ENCODE peak calls at places on chromosomes 2 and 18, in five cellular contexts. I, M, H, F and B are unnamed samples.

GRCh38 chr2:119702918-119703401 is 24.0 kb downstream of the TMEM177 start:
- DNase-seq in I (peak; percentile 77), M (peak; percentile 43), H (peak; percentile 83), F (peak; percentile 88), B (peak; percentile 58)

GRCh38 chr2:70939847-70940580 is 4.3 kb downstream of the ATP6V1B1 start:
- DNase-seq in I (no peak), M (no peak), H (no peak), F (no peak), B (no peak)

GRCh38 chr2:73131807-73132206 is 19.1 kb upstream of the RAB11FIP5 start:
- DNase-seq in I (no peak), M (no peak), H (no peak), F (no peak), B (no peak)

GRCh38 chr2:191030521-191031154 is 16.7 kb upstream of the STAT1 start:
- DNase-seq in I (peak; percentile 51), M (peak; percentile 40), H (peak; percentile 52), F (no peak), B (no peak)

GRCh38 chr2:36780231-36780808 is 83.8 kb downstream of the VIT start:
- DNase-seq in I (peak; percentile 64), M (peak; percentile 27), H (no peak), F (no peak), B (no peak)

GRCh38 chr2:205700331-205701132 is 18.2 kb downstream of the NRP2 start:
- DNase-seq in I (no peak), M (no peak), H (no peak), F (no peak), B (no peak)

GRCh38 chr2:188576657-188577056 is 285.0 kb downstream of the GULP1 start:
- DNase-seq in I (no peak), M (no peak), H (no peak), F (no peak), B (no peak)

GRCh38 chr2:233227579-233227978 is 23.9 kb upstream of the ATG16L1 start:
- DNase-seq in I (no peak), M (no peak), H (no peak), F (no peak), B (no peak)

GRCh38 chr18:25826823-25827617 is 263.4 kb downstream of the SS18 start:
- DNase-seq in I (peak; percentile 3), M (no peak), H (no peak), F (no peak), B (no peak)

GRCh38 chr2:237742191-237742590 is 56.4 kb upstream of the RBM44 start:
- DNase-seq in I (no peak), M (no peak), H (no peak), F (no peak), B (no peak)

GRCh38 chr2:20048488-20049443 is 2.7 kb downstream of the LAPTM4A start:
- DNase-seq in I (no peak), M (no peak), H (no peak), F (no peak), B (no peak)

GRCh38 chr2:60553992-60554648 is 666 bp upstream of the BCL11A start:
- DNase-seq in I (peak; percentile 21), M (peak; percentile 53), H (peak; percentile 64), F (peak; percentile 85), B (peak; percentile 21)
- TF ChIP-seq CTCF in I (no peak), M (no peak), H (no peak), F (no peak), B (no peak)

DNA sequence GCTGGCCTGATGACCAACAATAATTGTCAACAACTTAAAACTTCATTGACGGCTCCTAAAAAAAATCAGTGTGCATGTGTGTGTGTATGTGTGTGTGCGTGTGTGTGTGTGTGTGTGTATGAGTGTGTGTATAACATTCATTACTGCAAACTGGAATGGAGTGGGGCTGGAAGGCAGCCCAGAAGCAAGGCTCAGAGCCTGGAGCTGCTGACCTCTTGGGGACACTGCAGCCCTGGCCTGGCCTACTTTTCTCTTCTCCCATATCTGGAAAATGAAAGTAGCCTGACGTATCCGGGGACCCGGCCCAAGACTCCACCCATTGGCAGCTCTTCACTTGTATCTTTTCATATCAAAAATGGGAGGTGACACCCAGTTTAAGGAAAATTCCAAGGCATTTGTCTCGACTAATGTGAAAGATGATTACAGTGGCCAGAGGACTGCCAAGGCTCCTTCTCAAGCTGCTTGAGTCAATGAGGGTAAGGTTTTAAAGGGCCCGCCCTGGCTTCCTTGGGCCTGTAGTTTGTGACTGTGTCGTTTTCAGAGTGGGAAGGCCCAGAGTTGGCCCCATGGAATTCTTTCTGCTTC is 72.4 kb upstream of the IL1R1 start:
- DNase-seq in I (no peak), M (no peak), H (no peak), F (peak; percentile 75), B (no peak)
- TF ChIP-seq CTCF in I (no peak), M (no peak), H (no peak), F (no peak), B (no peak)

DNA sequence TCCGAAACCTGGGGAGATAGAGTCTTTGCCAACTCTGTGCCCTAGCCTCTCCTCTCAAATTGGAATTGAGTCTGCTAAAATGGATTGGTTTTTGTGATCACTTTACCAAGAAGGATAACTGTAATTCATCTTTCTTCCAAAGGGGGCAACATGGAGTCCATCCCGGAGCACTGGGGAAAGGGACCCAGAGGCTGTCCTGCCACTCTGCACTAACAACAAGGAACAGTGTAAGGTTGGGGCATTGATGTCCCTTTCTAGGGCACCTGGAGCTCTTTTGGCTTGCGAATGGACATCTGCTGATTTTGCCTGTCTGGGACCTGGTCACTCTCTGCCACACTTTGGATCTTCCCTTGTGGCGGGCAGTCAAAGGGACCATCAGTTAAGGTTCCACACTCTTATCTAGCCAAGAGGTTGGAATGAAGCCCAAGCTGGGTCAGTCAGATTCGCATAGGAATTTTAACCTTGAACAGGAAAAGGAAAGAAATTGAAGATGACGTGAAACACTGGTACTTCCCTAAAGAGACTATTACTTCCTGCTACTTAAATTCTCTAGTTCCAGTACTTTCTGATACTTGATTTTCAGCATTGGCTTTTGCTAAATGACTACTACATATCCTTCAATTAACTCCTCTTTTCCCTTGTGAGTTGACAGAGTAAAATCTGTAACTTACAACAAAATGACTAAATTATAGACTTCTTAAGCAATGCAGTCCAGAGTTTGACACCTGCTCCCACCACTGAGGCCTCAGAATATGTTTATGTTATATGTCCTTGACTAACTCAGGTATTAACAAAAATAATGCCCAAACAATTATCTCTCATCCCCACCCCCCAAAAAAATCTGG is 64.7 kb upstream of the KLF7 start:
- DNase-seq in I (peak; percentile 23), M (no peak), H (peak; percentile 23), F (no peak), B (no peak)
- TF ChIP-seq CTCF in I (no peak), M (no peak), H (peak; percentile 60), F (peak; percentile 10), B (peak; percentile 37)

DNA sequence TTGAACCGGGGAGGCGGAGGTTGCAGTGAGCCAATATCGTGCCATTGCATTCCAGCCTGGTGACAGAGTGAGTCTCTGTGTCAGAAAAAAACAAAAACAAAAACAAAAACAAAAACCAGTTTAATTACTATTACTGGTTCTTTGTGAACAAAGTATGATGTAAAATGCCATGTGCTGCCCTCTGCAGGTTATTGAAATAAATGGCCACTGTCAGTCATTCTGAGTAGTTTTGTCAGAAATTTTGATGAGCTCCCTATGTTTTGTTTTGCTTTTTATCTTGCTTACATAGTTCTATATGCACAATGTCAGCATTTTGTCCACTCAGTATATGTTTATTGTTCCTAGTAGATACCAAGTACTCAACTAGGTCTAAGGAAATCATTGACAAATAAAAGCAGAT is 423.6 kb upstream of the CHST9 start:
- DNase-seq in I (peak; percentile 2), M (no peak), H (no peak), F (no peak), B (no peak)
- TF ChIP-seq CTCF in I (peak; percentile 19), M (no peak), H (peak; percentile 22), F (no peak), B (no peak)

GRCh38 chr2:45860136-45861106 is 208.9 kb downstream of the PRKCE start:
- DNase-seq in I (no peak), M (no peak), H (no peak), F (no peak), B (no peak)
- TF ChIP-seq CTCF in I (no peak), M (no peak), H (no peak), F (no peak), B (no peak)

DNA sequence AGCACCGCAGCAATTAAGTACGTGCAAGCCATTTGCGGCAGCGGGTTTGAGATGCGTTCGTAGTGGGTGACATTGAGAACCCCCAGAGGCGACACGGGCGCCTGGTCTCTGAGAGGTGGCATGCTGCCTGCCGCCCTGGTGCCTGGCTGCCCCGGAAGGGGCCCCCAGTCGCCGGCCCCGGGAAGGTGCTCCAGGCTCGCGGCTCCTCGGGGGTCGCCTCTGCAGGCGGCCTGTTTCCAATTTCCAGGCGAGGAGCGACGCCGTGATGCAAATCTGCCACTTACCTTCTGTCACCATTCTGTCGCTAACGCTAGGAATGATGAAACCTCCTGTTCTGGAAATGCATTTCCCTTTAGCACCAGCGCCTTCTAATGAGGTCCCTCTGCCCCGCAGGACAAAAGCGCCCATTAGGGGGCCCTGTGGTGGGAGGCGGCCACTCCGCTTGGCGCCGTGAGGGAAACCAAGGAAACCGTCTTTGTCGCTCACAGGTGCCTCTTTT is 13.0 kb downstream of the KIF5C start:
- DNase-seq in I (no peak), M (no peak), H (no peak), F (peak; percentile 65), B (no peak)
- TF ChIP-seq CTCF in I (no peak), M (no peak), H (no peak), F (no peak), B (no peak)